ENCODE peak calls at places on chromosomes 1 and 21, in six cellular contexts. M is astrocyte, U is keratinocyte, K is adipocyte, R is neural progenitor cell, J is endodermal cell. E is an unnamed sample.

GRCh38 chr1:196516373-196516772 is 91.9 kb downstream of the KCNT2 start:
- DNase-seq in U (no peak), M (peak), K (no peak), J (no peak), R (no peak), E (no peak)

GRCh38 chr1:169115891-169116585 is 9.5 kb downstream of the ATP1B1 start:
- DNase-seq in R (no peak), M (peak), K (peak), J (no peak), U (peak), E (peak)

GRCh38 chr1:160819186-160819585 is 23.2 kb downstream of the LY9 start:
- DNase-seq in M (no peak), J (no peak), U (no peak), K (no peak), R (no peak), E (no peak)

GRCh38 chr1:206114692-206115430 is 2.3 kb downstream of the AVPR1B start:
- DNase-seq in J (no peak), K (no peak), U (no peak), R (no peak), M (peak), E (no peak)

GRCh38 chr1:167342846-167343245 is 122.2 kb downstream of the POU2F1 start:
- DNase-seq in J (no peak), K (no peak), U (no peak), R (no peak), M (no peak), E (no peak)

GRCh38 chr21:35249636-35250035 is 200.5 kb upstream of the RUNX1 start:
- DNase-seq in R (no peak), U (no peak), K (no peak), J (no peak), M (no peak), E (no peak)

GRCh38 chr1:23481026-23481597 is 2.9 kb downstream of the ASAP3 start:
- DNase-seq in M (no peak), U (no peak), R (no peak), K (no peak), J (no peak), E (no peak)

GRCh38 chr1:220149742-220150141 is 55.8 kb downstream of the IARS2 start:
- DNase-seq in U (no peak), K (no peak), J (no peak), R (no peak), M (no peak), E (no peak)

GRCh38 chr1:167454929-167455785 is 63.2 kb downstream of the CD247 start:
- DNase-seq in K (peak), R (peak), M (peak), J (peak), U (no peak), E (peak)

GRCh38 chr1:15756143-15757015 is 2.2 kb upstream of the FBLIM1 start:
- DNase-seq in R (peak), K (no peak), U (no peak), M (no peak), J (no peak), E (no peak)

GRCh38 chr1:29303201-29304024 is 67.1 kb downstream of the PTPRU start:
- DNase-seq in K (no peak), M (no peak), J (no peak), U (no peak), R (no peak), E (no peak)

GRCh38 chr1:157776971-157777386 is at the start of gene FCRL2:
- DNase-seq in J (no peak), U (no peak), M (no peak), K (no peak), R (no peak), E (no peak)

GRCh38 chr1:30715886-30716285 is 7.5 kb downstream of the MATN1 start:
- DNase-seq in R (no peak), U (no peak), K (no peak), M (no peak), J (no peak), E (no peak)

GRCh38 chr1:14926214-14926613 is 227.3 kb upstream of the TMEM51 start:
- DNase-seq in M (no peak), R (no peak), J (no peak), U (no peak), K (peak), E (peak)

GRCh38 chr1:226054519-226055327 is 7.8 kb upstream of the H3-3A start:
- DNase-seq in K (no peak), R (no peak), J (no peak), M (no peak), U (no peak), E (no peak)

GRCh38 chr21:44898011-44898493 is 22.6 kb downstream of the ITGB2 start:
- DNase-seq in M (no peak), U (no peak), R (no peak), J (no peak), K (no peak), E (no peak)

GRCh38 chr1:200042437-200043329 is 15.2 kb downstream of the NR5A2 start:
- DNase-seq in R (peak), M (no peak), U (no peak), K (peak), J (peak), E (peak)

GRCh38 chr21:43925096-43925481 is 60.1 kb downstream of the AGPAT3 start:
- DNase-seq in J (no peak), R (no peak), M (no peak), U (no peak), K (no peak), E (no peak)

GRCh38 chr1:65001238-65001792 is 35.0 kb upstream of the JAK1 start:
- DNase-seq in U (no peak), K (peak), M (peak), J (peak), R (peak), E (peak)

GRCh38 chr1:22652457-22652856 is 579 bp upstream of the C1QB start:
- DNase-seq in J (no peak), K (no peak), U (no peak), R (no peak), M (no peak), E (no peak)

GRCh38 chr1:34083974-34084373 is 81.1 kb downstream of the CSMD2 start:
- DNase-seq in K (no peak), J (peak), M (no peak), R (no peak), U (no peak), E (no peak)

GRCh38 chr1:116817582-116818064 is 63.4 kb downstream of the CD2 start:
- DNase-seq in U (peak), K (peak), R (peak), J (peak), M (no peak), E (peak)

GRCh38 chr1:107544285-107544684 is 403.4 kb downstream of the NTNG1 start:
- DNase-seq in J (no peak), R (no peak), M (no peak), K (no peak), U (no peak), E (no peak)

GRCh38 chr1:89200668-89201488 is 2.1 kb upstream of the GBP4 start:
- DNase-seq in K (peak), R (no peak), M (no peak), U (no peak), J (no peak), E (no peak)

DNA sequence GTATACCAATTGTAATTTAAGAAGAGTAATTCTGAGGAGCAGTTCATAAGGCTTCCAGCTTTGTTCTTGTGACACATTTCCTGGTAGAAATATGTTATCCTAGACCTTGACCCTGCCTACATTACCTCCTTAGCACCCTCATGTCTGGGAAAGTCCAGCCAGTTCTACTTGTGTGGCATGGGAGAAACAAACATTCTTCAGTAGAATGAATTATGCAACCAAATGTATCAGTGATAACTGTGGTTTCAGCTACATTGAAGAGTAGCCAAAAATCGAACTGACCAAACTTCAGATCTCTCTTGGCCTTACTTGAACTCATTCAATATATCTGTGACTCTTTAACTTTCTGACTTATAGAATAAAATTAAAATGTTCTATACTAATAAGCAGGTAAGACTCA is 308.1 kb upstream of the LYPLAL1 start:
- DNase-seq in K (peak), U (no peak), R (no peak), M (peak), J (no peak), E (peak)
- H3K9ac ChIP-seq in K (no peak), U (no peak), R (no peak), M (no peak), J (no peak), E (no peak)

GRCh38 chr1:70442486-70442885 is 31.4 kb downstream of the CTH start:
- DNase-seq in K (peak), R (no peak), M (no peak), U (no peak), J (no peak), E (no peak)

GRCh38 chr1:70441392-70442035 is 30.4 kb downstream of the CTH start:
- DNase-seq in J (no peak), K (no peak), M (no peak), U (no peak), R (no peak), E (no peak)

GRCh38 chr1:70438529-70438928 is 27.5 kb downstream of the CTH start:
- DNase-seq in J (no peak), M (no peak), K (no peak), R (no peak), U (no peak), E (peak)

GRCh38 chr1:70440642-70441391 is 29.7 kb downstream of the CTH start:
- DNase-seq in K (no peak), R (no peak), J (no peak), M (no peak), U (no peak), E (no peak)

GRCh38 chr1:70443739-70444138 is 32.7 kb downstream of the CTH start:
- DNase-seq in J (no peak), K (no peak), M (no peak), R (no peak), U (no peak), E (no peak)
- H3K9ac ChIP-seq in J (no peak), K (no peak), M (no peak), R (no peak), U (no peak), E (no peak)

GRCh38 chr1:63323866-63324778 is 1.8 kb downstream of the FOXD3 start:
- DNase-seq in K (no peak), R (peak), M (no peak), U (no peak), J (peak), E (no peak)
- H3K9ac ChIP-seq in K (no peak), R (no peak), M (no peak), U (no peak), J (no peak), E (no peak)

DNA sequence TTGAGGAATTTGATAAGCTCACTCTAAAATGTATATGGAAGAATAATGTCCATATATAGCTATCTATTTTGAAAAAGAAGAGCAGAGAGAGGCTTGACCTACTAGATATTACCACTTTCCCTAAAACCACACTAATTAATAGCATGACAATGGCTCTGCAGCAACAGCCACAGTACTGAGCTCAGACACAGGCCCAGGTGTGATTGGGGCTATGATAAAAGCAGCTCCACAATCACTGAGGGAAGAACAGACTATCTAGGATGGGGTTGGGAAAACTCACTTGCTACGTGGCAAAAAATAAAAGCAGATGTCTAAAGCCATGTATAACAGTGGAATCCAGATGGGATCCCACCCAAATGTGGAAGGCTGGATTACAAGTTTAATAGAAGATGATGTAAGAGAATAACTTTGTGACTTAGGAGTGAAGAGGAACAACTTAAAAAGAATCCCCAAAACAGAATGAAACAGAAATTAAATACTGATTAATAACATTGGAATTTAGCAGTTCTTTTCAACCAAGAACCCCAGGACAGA is 80.8 kb upstream of the RAB4A start:
- DNase-seq in R (no peak), K (no peak), J (peak), U (no peak), M (no peak), E (no peak)
- H3K9ac ChIP-seq in R (no peak), K (no peak), J (no peak), U (no peak), M (no peak), E (no peak)

GRCh38 chr1:198517623-198518022 is 22.9 kb downstream of the ATP6V1G3 start:
- DNase-seq in M (no peak), R (no peak), U (no peak), J (no peak), K (no peak), E (no peak)

GRCh38 chr1:198519639-198520501 is 20.6 kb downstream of the ATP6V1G3 start:
- DNase-seq in R (no peak), U (no peak), M (no peak), J (peak), K (no peak), E (no peak)

GRCh38 chr1:198523183-198523942 is 17.1 kb downstream of the ATP6V1G3 start:
- DNase-seq in R (no peak), K (no peak), M (no peak), U (no peak), J (no peak), E (no peak)

DNA sequence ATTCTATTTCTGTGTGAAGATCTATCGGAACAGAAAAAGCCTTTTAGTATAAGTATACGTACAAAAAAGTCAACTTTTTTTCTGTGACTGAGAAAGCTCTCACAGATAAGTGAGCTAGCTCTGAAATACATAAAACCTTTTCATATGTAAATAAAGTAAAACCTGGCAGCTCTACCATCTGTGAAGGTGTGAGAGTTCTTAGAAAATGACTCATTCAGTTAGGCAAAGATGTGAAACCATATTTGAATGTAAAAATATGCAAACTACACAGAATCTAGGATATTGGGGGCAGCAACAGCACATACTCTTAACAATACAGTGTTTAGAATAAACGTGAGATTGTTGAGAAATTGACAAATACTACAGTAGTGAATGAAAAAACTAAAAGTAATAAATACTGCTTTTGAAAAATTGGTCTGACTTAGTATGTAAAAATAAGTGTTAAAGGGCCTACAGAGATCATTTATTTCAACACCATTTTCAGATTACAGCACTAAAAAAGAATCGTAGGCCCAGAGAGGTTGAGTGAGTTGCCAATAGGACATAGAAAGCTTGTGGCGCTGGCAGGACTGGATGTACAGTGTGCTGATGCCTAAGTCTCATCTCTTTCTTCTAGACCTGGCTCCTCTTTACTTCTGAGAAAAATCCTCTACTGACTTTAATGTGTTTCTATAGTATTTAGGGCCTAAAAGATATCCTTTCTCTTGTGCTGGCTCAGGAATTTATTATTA is 19.8 kb downstream of the ATP6V1G3 start:
- DNase-seq in U (no peak), M (peak), K (no peak), J (no peak), R (no peak), E (no peak)
- H3K9ac ChIP-seq in U (no peak), M (no peak), K (no peak), J (no peak), R (no peak), E (no peak)

GRCh38 chr1:242743983-242744780 is 219.7 kb upstream of the PLD5 start:
- DNase-seq in M (no peak), J (no peak), U (no peak), K (no peak), R (no peak), E (no peak)
- H3K9ac ChIP-seq in M (no peak), J (no peak), U (no peak), K (no peak), R (no peak), E (no peak)

DNA sequence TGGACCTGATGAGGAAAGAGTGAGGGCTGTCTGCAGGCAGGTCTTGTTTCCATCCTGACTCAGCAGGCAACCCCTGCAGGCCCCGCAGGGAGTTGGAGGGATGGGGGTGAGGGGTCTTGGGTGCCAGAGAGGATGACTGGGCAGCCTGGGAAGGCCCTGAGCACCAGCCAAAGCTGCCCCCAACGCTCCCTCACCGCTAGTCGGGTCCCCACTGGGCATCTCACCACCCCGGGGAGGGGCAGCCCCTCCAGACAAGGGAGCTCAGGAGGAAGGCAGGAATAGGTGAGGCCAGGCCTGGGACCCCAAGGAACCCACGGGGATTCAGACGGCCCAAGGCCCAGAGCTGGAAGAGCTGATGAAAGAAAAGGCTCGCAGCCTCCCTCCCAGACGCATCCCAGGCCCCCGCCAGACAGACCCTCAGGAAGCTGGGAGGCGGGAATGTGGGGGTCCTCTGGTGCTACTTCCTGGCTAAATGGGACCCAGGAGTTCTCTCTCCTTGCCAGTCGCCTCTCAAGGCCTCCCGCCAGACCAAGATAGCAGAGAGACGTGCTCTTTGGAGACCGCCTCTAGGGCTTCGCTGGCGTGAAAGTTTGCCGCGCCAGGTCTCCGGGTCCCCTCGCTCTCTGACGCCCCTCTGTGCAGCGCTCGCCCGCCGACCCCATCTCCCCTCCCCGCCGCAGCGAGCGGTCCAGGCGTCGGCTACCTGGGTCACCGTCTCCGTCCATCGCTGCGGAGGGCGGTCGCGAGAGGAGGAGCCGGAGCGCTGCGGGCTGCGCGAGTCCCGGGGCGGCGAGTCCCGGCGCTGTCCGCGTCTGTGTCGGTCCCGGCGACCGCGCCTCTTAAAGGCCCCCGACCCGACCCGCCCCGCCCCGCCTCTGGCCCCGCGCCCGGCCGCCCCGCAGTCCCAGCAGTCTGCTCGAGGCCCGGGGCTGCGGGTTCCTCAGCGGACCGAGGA is at the start of gene FBXO2:
- DNase-seq in M (no peak), J (peak), R (peak), K (peak), U (no peak), E (peak)
- H3K9ac ChIP-seq in M (peak), J (no peak), R (no peak), K (peak), U (peak), E (peak)

GRCh38 chr1:151701515-151701914 is 15.1 kb downstream of the CELF3 start:
- DNase-seq in R (no peak), U (no peak), K (no peak), J (no peak), M (no peak), E (no peak)

GRCh38 chr1:151705146-151705545 is 11.5 kb downstream of the CELF3 start:
- DNase-seq in U (no peak), R (no peak), J (no peak), K (no peak), M (no peak), E (no peak)

GRCh38 chr1:151704246-151704645 is 12.4 kb downstream of the CELF3 start:
- DNase-seq in M (no peak), R (no peak), K (no peak), U (no peak), J (no peak), E (no peak)

GRCh38 chr1:151703813-151704212 is 12.8 kb downstream of the CELF3 start:
- DNase-seq in J (no peak), M (no peak), R (no peak), U (no peak), K (no peak), E (no peak)

GRCh38 chr1:151702936-151703335 is 13.7 kb downstream of the CELF3 start:
- DNase-seq in J (no peak), R (no peak), K (no peak), M (no peak), U (no peak), E (no peak)
- H3K9ac ChIP-seq in J (no peak), R (peak), K (no peak), M (no peak), U (no peak), E (no peak)

DNA sequence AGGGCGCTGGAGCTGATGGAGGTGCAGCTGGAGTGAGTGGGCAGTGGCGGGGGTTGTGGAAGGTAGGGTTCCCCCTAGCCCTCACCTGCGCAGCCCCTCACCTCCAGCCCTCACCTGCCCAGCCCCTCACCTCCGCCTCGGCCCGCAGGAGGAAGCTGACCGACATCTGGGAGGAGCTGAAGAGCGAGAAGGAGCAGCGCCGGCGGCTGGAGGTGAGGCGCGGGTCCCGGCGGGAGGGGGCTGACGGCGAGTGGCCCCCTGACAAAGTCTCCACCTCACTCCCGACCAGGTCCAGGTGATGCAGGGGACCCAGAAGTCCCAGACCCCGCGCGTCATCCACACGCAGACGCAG is 2.7 kb downstream of the EVA1B start:
- DNase-seq in J (peak), M (no peak), R (no peak), K (no peak), U (no peak), E (no peak)
- H3K9ac ChIP-seq in J (no peak), M (peak), R (no peak), K (peak), U (no peak), E (peak)

GRCh38 chr21:17900990-17901385 is 81.8 kb upstream of the C21orf91 start:
- DNase-seq in K (no peak), R (no peak), J (peak), U (no peak), M (no peak), E (no peak)
- H3K9ac ChIP-seq in K (no peak), R (no peak), J (peak), U (peak), M (no peak), E (no peak)